ENCODE peak calls at places on chromosomes 12 and 14, in five cellular contexts. P is IMR-90; A is HCT116; J is astrocyte; D is CD4-positive, alpha-beta T cell. R is an unnamed sample.

GRCh38 chr12:99130808-99131538 is 485.9 kb downstream of the APAF1 start:
- DNase-seq in J (peak), P (no peak), D (no peak), A (no peak), R (no peak)

GRCh38 chr12:120287491-120287890 is 4.2 kb downstream of the RNU4-2 start:
- DNase-seq in J (no peak), P (no peak), D (no peak), A (no peak), R (no peak)

GRCh38 chr14:90678420-90678819 is 137.8 kb downstream of the TTC7B start:
- DNase-seq in D (no peak), A (no peak), P (peak), J (peak), R (no peak)

GRCh38 chr12:128914908-128915563 is 61.8 kb downstream of the GLT1D1 start:
- DNase-seq in J (no peak), A (no peak), D (no peak), P (no peak), R (no peak)

GRCh38 chr12:123941000-123941399 is 31.6 kb downstream of the CCDC92 start:
- DNase-seq in P (no peak), D (no peak), J (no peak), A (no peak), R (no peak)

GRCh38 chr12:38921025-38921677 is 15.8 kb upstream of the CPNE8 start:
- DNase-seq in J (peak), P (no peak), A (peak), D (no peak), R (peak)

GRCh38 chr14:85315290-85315689 is 214.7 kb upstream of the FLRT2 start:
- DNase-seq in A (no peak), D (no peak), J (no peak), P (no peak), R (no peak)

GRCh38 chr12:131755305-131756113 is 44.6 kb downstream of the SFSWAP start:
- DNase-seq in A (peak), P (peak), J (no peak), D (no peak), R (peak)

GRCh38 chr14:94101748-94102147 is 8.8 kb upstream of the IFI27 start:
- DNase-seq in A (no peak), J (no peak), P (no peak), D (no peak), R (no peak)

GRCh38 chr12:68870443-68870842 is 62.5 kb downstream of the MDM2 start:
- DNase-seq in P (no peak), J (no peak), A (no peak), D (no peak), R (no peak)

GRCh38 chr14:53011053-53011462 is 60.2 kb upstream of the FERMT2 start:
- DNase-seq in J (peak), A (peak), D (no peak), P (peak), R (peak)

GRCh38 chr12:63151061-63151897 is at the start of gene AVPR1A:
- DNase-seq in P (no peak), D (no peak), J (no peak), A (no peak), R (no peak)

GRCh38 chr12:2339022-2339431 is 286.2 kb downstream of the CACNA1C start:
- DNase-seq in J (peak), P (peak), D (no peak), A (no peak), R (no peak)

GRCh38 chr14:80456200-80456599 is 244.9 kb upstream of the DIO2 start:
- DNase-seq in A (no peak), D (no peak), J (peak), P (peak), R (no peak)

GRCh38 chr12:68611094-68611818 is 557 bp downstream of the RAP1B start:
- DNase-seq in P (peak), D (peak), J (peak), A (no peak), R (peak)

GRCh38 chr14:61625171-61625570 is 70.1 kb upstream of the HIF1A start:
- DNase-seq in A (no peak), P (peak), J (peak), D (no peak), R (peak)

GRCh38 chr14:72590577-72590976 is 303.3 kb downstream of the DPF3 start:
- DNase-seq in A (no peak), J (no peak), D (no peak), P (no peak), R (no peak)

GRCh38 chr14:23361763-23362162 is 3.2 kb downstream of the EFS start:
- DNase-seq in D (no peak), P (no peak), A (no peak), J (no peak), R (no peak)

GRCh38 chr14:46259536-46259935 is 392.0 kb downstream of the RPL10L start:
- DNase-seq in D (no peak), P (no peak), J (no peak), A (no peak), R (no peak)

GRCh38 chr12:93290391-93290790 is 87.3 kb upstream of the NUDT4 start:
- DNase-seq in D (no peak), J (no peak), A (no peak), P (no peak), R (no peak)

GRCh38 chr12:125247477-125247876 is 182.2 kb downstream of the AACS start:
- DNase-seq in J (no peak), P (no peak), D (no peak), A (no peak), R (no peak)

GRCh38 chr14:56125772-56126411 is 7.7 kb downstream of the PELI2 start:
- DNase-seq in A (no peak), J (no peak), D (no peak), P (no peak), R (no peak)

GRCh38 chr12:112198120-112198733 is 72.9 kb downstream of the TRAFD1 start:
- DNase-seq in P (peak), J (peak), D (peak), A (peak), R (peak)

GRCh38 chr14:32697704-32698103 is 241.0 kb upstream of the NPAS3 start:
- DNase-seq in D (no peak), A (no peak), J (peak), P (peak), R (no peak)

GRCh38 chr12:88108021-88108420 is 33.9 kb downstream of the CEP290 start:
- DNase-seq in A (no peak), D (no peak), J (no peak), P (peak), R (peak)

DNA sequence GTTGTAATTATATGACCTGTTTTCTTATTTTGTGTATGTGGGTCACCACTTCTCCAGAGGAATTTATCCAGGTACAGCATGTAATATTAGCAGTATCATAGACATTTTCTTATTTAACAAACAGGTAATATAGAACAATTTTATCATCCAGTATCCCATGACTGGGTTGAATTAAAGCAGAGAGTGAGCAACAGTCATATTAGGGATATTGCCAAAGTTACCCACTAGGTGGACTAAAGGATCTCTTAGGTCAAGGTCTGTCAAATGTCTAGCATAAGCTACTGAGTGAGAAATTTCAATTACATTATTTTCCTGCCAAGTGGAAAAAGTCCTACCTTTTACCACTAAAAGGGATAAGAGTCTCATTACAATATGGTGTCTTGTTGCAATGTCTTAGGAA is 62.1 kb upstream of the TRIM9 start:
- DNase-seq in A (peak), J (no peak), P (peak), D (no peak), R (peak)
- TF ChIP-seq CTCF in A (peak), J (peak), P (peak), D (no peak), R (peak)

GRCh38 chr12:41442905-41443304 is 254.8 kb downstream of the PDZRN4 start:
- DNase-seq in P (no peak), D (no peak), J (no peak), A (no peak), R (no peak)

GRCh38 chr12:41439134-41439533 is 251.0 kb downstream of the PDZRN4 start:
- DNase-seq in D (no peak), J (no peak), A (no peak), P (no peak), R (no peak)

GRCh38 chr12:41437578-41437977 is 249.5 kb downstream of the PDZRN4 start:
- DNase-seq in J (no peak), P (no peak), A (no peak), D (no peak), R (no peak)

GRCh38 chr12:41439858-41440257 is 251.7 kb downstream of the PDZRN4 start:
- DNase-seq in P (no peak), J (no peak), D (no peak), A (no peak), R (no peak)

GRCh38 chr12:41441180-41441579 is 253.1 kb downstream of the PDZRN4 start:
- DNase-seq in D (no peak), J (no peak), A (no peak), P (no peak), R (no peak)
- H3K27ac ChIP-seq in D (no peak), J (no peak), A (no peak), P (no peak), R (no peak)

DNA sequence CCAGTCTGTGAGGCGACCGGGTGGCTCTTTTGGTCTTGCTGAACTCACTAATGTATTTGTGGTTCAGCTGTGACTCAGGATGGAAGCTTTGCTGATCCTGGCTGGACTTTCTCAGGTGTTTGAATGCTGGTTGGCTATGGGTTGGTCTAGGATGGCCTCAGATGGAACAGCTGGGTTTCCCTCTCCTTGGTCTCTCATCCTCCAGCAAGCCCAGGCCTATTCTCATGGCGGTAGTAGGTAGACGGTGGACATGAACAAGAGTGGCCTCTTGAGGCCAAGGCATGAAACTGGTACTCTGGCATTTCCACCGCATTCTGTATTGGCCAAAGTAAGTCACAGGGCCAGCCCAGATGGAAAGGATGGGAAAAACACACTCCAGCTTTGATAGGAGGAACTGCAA is 11.8 kb upstream of the POLR3B start:
- DNase-seq in J (peak), D (no peak), A (peak), P (peak), R (peak)
- TF ChIP-seq CTCF in J (peak), D (no peak), A (peak), P (peak), R (no peak)

DNA sequence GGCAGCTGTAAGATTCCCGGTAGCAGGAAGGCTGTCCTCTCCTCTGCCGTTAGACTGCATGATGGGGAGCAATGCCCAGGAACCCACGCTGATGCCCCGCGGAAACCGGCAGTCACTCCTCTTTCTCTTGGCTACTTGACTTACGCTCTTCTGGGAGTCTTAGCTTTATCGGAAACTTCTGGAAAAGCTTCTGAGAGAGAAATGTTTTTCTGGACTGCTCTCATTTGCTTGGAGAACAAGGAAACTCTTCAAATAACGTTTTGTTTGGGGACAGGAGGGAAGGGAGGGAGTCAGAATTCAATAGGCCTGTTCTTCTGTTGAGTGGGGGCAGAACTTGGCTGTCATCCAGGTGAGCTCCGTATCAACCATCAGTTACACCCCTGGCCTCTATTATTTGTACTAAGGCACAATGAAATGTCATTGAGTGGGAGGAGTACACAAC is 128.0 kb upstream of the MAX start:
- DNase-seq in J (no peak), A (no peak), D (no peak), P (no peak), R (no peak)
- H3K27ac ChIP-seq in J (peak), A (peak), D (no peak), P (peak), R (peak)

GRCh38 chr14:29085546-29085945 is 319.0 kb downstream of the FOXG1 start:
- DNase-seq in D (no peak), A (no peak), P (peak), J (no peak), R (peak)
- TF ChIP-seq CTCF in D (no peak), A (no peak), P (peak), J (peak), R (peak)

GRCh38 chr12:45314770-45315169 is 98.9 kb downstream of the ANO6 start:
- DNase-seq in D (no peak), P (no peak), A (no peak), J (no peak), R (no peak)
- H3K27ac ChIP-seq in D (no peak), P (no peak), A (no peak), J (no peak), R (no peak)

DNA sequence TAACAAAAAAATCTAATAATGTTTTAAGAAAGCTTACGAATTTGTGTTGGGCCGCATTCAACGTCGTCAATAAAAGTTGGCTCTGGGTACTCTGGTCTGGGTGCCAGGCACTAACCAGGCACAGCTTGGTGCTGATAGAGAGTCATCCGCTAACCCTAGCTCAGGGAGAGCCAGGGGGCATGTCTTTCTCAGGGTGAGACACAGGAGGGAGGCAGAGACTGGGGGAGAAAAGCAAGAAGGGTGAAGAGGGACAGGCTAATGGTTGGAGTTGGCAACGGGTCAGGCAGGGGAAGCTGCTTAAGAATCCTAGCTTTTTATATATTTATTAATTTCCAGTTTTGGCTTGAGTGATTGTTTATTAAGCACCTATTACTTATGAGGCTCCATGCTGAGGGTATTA is 105.0 kb downstream of the CMKLR1 start:
- DNase-seq in P (no peak), J (no peak), A (no peak), D (no peak), R (no peak)
- TF ChIP-seq CTCF in P (no peak), J (no peak), A (no peak), D (no peak), R (no peak)

DNA sequence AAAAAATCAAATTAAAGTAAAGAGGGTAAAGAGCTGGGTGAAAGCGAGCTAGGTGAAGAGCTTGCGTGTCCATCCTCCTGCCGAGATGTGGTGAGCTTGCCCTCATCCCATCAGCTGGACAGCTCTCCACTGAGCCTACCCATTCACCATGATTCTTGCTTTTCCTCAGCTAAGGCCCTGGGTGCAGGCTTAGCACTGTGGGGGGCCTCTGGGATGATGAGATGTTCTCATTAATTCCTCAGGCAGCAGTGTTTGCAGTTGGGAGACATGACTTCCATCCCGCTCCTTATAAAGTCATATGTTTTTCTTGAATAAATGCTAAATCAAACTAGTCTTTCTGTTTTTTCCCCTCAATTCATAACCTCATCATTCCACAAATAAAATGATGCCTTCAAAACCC is 18.0 kb downstream of the PHLDA1 start:
- DNase-seq in A (no peak), D (no peak), J (no peak), P (no peak), R (no peak)
- H3K27ac ChIP-seq in A (no peak), D (no peak), J (no peak), P (no peak), R (no peak)

DNA sequence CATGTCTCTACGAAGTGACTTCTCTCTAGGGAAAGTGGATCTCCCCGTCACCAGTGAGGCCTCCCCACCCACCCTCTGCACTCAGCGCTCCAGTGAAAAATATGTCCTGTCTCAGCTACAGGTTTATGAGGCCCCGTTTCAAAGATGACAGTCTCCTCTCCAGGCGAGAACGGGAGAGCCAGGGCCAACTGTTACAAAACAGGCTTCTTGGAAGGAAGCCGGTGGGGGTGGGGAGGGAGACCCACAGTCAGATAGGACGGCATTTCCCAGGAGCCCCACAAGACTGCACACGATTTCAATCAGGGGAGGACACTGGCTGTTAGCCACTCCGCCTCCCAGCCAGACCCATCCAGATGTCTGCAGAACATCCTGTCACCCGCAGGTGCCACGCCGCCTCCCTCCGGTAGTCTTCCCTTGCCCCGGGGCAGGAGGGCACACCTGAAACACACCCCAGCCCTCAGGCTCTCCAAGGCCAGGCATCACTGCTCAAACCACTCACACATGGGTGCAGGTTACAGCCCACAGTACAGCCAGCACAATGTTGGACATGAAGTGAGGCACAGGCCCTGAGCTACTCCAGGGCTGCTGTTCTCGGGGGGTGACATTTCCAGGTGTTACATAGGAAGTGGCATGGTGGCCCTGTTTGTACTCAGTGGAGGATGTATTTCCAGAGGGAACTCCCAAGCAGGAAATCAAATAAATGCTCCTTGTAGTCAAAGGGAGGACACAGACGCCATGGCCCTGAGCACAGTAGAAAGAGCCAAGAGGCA is 138.2 kb downstream of the BCL11B start:
- DNase-seq in J (no peak), D (peak), A (no peak), P (no peak), R (no peak)
- TF ChIP-seq CTCF in J (no peak), D (no peak), A (no peak), P (no peak), R (no peak)

DNA sequence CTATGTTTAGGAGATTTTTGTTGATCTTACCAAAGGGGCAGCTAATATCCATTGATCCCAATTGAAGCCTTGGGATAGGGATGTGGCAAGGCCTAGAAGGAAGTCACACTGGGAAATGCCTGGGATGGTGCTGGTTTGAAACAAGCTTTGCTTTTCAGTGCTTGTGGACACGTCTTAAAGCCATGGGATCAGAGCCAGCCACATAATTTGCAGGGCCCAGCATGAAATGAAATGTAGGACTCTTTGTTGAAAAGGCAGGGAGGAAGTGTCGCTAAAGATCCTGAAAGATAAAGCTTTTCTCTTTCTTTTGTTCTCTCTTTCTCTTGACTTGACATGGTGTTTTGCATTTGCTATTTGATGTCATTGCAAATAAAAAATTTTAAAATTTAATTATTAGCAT is 5.0 kb downstream of the TTC9 start:
- DNase-seq in D (no peak), P (no peak), J (no peak), A (no peak), R (no peak)
- H3K27ac ChIP-seq in D (peak), P (no peak), J (no peak), A (no peak), R (no peak)

R was measured in RWPE1.